ENCODE peak calls at places on chromosomes 11 and 22, in four cellular contexts. One of them, this sample, is unnamed.

GRCh38 chr11:124875943-124876817 is 10.9 kb downstream of the ROBO3 start:
- DNase-seq in IMR-90: peak
- DNase-seq in astrocyte: peak
- DNase-seq in CD8-positive, alpha-beta T cell: peak
- DNase-seq in this sample: peak

GRCh38 chr11:77300695-77301094 is 791 bp downstream of the GDPD4 start:
- DNase-seq in IMR-90: no peak
- DNase-seq in astrocyte: no peak
- DNase-seq in CD8-positive, alpha-beta T cell: no peak
- DNase-seq in this sample: no peak

GRCh38 chr11:8207080-8208000 is 38.5 kb upstream of the RIC3 start:
- DNase-seq in IMR-90: peak
- DNase-seq in astrocyte: peak
- DNase-seq in CD8-positive, alpha-beta T cell: no peak
- DNase-seq in this sample: peak

GRCh38 chr22:50313600-50313999 is 6.2 kb upstream of the PLXNB2 start:
- DNase-seq in IMR-90: no peak
- DNase-seq in astrocyte: no peak
- DNase-seq in CD8-positive, alpha-beta T cell: no peak
- DNase-seq in this sample: no peak

GRCh38 chr11:96213500-96213899 is 129.5 kb downstream of the MAML2 start:
- DNase-seq in IMR-90: peak
- DNase-seq in astrocyte: peak
- DNase-seq in CD8-positive, alpha-beta T cell: no peak
- DNase-seq in this sample: peak

GRCh38 chr11:73139476-73140198 is 2.5 kb downstream of the FCHSD2 start:
- DNase-seq in IMR-90: peak
- DNase-seq in astrocyte: no peak
- DNase-seq in CD8-positive, alpha-beta T cell: no peak
- DNase-seq in this sample: peak

GRCh38 chr11:131694526-131695424 is 324.4 kb downstream of the NTM start:
- DNase-seq in IMR-90: peak
- DNase-seq in astrocyte: peak
- DNase-seq in CD8-positive, alpha-beta T cell: peak
- DNase-seq in this sample: peak

GRCh38 chr11:1052133-1053011 is 15.9 kb upstream of the MUC6 start:
- DNase-seq in IMR-90: no peak
- DNase-seq in astrocyte: no peak
- DNase-seq in CD8-positive, alpha-beta T cell: no peak
- DNase-seq in this sample: no peak

GRCh38 chr11:64817476-64817875 is 7.1 kb upstream of the MEN1 start:
- DNase-seq in IMR-90: no peak
- DNase-seq in astrocyte: no peak
- DNase-seq in CD8-positive, alpha-beta T cell: no peak
- DNase-seq in this sample: no peak

GRCh38 chr11:105486929-105487328 is 122.9 kb upstream of the GRIA4 start:
- DNase-seq in IMR-90: no peak
- DNase-seq in astrocyte: no peak
- DNase-seq in CD8-positive, alpha-beta T cell: no peak
- DNase-seq in this sample: no peak

GRCh38 chr11:110470716-110471115 is 41.0 kb downstream of the FDX1 start:
- DNase-seq in IMR-90: peak
- DNase-seq in astrocyte: peak
- DNase-seq in CD8-positive, alpha-beta T cell: no peak
- DNase-seq in this sample: peak

GRCh38 chr11:118607401-118608267 is at the start of gene PHLDB1:
- DNase-seq in IMR-90: peak
- DNase-seq in astrocyte: peak
- DNase-seq in CD8-positive, alpha-beta T cell: peak
- DNase-seq in this sample: peak

GRCh38 chr11:57763568-57763967 is 2.0 kb downstream of the CTNND1 start:
- DNase-seq in IMR-90: peak
- DNase-seq in astrocyte: peak
- DNase-seq in CD8-positive, alpha-beta T cell: no peak
- DNase-seq in this sample: peak

GRCh38 chr22:32411388-32411787 is 659 bp downstream of the RTCB start:
- DNase-seq in IMR-90: peak
- DNase-seq in astrocyte: peak
- DNase-seq in CD8-positive, alpha-beta T cell: peak
- DNase-seq in this sample: peak

GRCh38 chr22:36741204-36741793 is 34.6 kb downstream of the IFT27 start:
- DNase-seq in IMR-90: no peak
- DNase-seq in astrocyte: no peak
- DNase-seq in CD8-positive, alpha-beta T cell: no peak
- DNase-seq in this sample: no peak

GRCh38 chr11:38416141-38416540 is 1818.1 kb upstream of the RAG2 start:
- DNase-seq in IMR-90: no peak
- DNase-seq in astrocyte: peak
- DNase-seq in CD8-positive, alpha-beta T cell: no peak
- DNase-seq in this sample: no peak

GRCh38 chr11:119626197-119626909 is 102.6 kb downstream of the NECTIN1 start:
- DNase-seq in IMR-90: no peak
- DNase-seq in astrocyte: no peak
- DNase-seq in CD8-positive, alpha-beta T cell: no peak
- DNase-seq in this sample: no peak

GRCh38 chr11:34192481-34193401 is 87.3 kb downstream of the NAT10 start:
- DNase-seq in IMR-90: peak
- DNase-seq in astrocyte: peak
- DNase-seq in CD8-positive, alpha-beta T cell: no peak
- DNase-seq in this sample: peak

GRCh38 chr11:2194877-2195755 is 23.5 kb upstream of the TH start:
- DNase-seq in IMR-90: peak
- DNase-seq in astrocyte: no peak
- DNase-seq in CD8-positive, alpha-beta T cell: peak
- DNase-seq in this sample: peak

GRCh38 chr11:27201454-27202302 is 161.1 kb downstream of the BBOX1 start:
- DNase-seq in IMR-90: peak
- DNase-seq in astrocyte: peak
- DNase-seq in CD8-positive, alpha-beta T cell: no peak
- DNase-seq in this sample: peak

GRCh38 chr11:103700605-103701004 is 335.8 kb upstream of the DDI1 start:
- DNase-seq in IMR-90: peak
- DNase-seq in astrocyte: peak
- DNase-seq in CD8-positive, alpha-beta T cell: no peak
- DNase-seq in this sample: peak

GRCh38 chr11:60978546-60979380 is 7.3 kb downstream of the CD6 start:
- DNase-seq in IMR-90: no peak
- DNase-seq in astrocyte: no peak
- DNase-seq in CD8-positive, alpha-beta T cell: peak
- DNase-seq in this sample: no peak

DNA sequence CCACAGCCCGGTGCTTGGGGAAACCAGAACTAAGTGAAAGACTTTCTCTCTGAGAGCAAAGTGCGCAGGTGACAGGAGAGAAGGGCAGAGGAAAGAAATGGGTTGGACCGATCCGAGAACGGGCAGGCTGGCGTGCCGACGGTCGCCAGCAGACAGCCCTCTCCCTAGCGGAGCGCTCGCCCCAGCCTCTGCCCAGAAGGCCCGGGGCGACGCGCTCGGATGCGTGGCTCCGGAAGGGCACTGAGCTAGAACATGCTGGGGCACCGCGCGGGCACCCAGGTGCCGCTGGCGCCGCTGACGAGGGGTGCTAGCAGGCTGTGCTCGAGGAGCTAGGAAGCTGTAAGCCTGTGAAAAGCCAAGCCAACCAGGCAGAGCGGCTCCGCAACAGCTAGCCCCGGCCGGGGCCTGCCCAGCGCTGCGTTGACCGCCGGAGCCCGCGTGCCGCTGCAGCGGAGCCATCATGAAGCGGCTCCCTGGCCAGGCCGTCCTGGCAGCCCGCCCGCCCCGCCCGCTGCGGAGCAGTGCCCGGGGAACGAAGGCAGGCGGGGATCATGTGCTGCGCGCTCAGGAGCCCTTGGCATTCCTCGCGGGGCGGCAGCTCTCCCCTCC is 22.1 kb upstream of the RRAS2 start:
- DNase-seq in IMR-90: peak
- DNase-seq in astrocyte: peak
- DNase-seq in CD8-positive, alpha-beta T cell: peak
- DNase-seq in this sample: peak
- TF ChIP-seq CTCF in IMR-90: no peak
- TF ChIP-seq CTCF in astrocyte: no peak
- TF ChIP-seq CTCF in CD8-positive, alpha-beta T cell: no peak
- TF ChIP-seq CTCF in this sample: no peak

GRCh38 chr22:46026907-46027218 is 49.9 kb upstream of the WNT7B start:
- DNase-seq in IMR-90: no peak
- DNase-seq in astrocyte: no peak
- DNase-seq in CD8-positive, alpha-beta T cell: no peak
- DNase-seq in this sample: no peak
- H3K4me3 ChIP-seq in IMR-90: no peak
- H3K4me3 ChIP-seq in astrocyte: peak
- H3K4me3 ChIP-seq in CD8-positive, alpha-beta T cell: no peak
- H3K4me3 ChIP-seq in this sample: peak

GRCh38 chr22:23270798-23271596 is 90.7 kb downstream of the BCR start:
- DNase-seq in IMR-90: no peak
- DNase-seq in astrocyte: no peak
- DNase-seq in CD8-positive, alpha-beta T cell: no peak
- DNase-seq in this sample: no peak

GRCh38 chr22:23271597-23271908 is 91.2 kb downstream of the BCR start:
- DNase-seq in IMR-90: no peak
- DNase-seq in astrocyte: no peak
- DNase-seq in CD8-positive, alpha-beta T cell: no peak
- DNase-seq in this sample: no peak

GRCh38 chr22:23268877-23269276 is 88.6 kb downstream of the BCR start:
- DNase-seq in IMR-90: no peak
- DNase-seq in astrocyte: no peak
- DNase-seq in CD8-positive, alpha-beta T cell: no peak
- DNase-seq in this sample: no peak

GRCh38 chr22:23269441-23270211 is 89.3 kb downstream of the BCR start:
- DNase-seq in IMR-90: no peak
- DNase-seq in astrocyte: no peak
- DNase-seq in CD8-positive, alpha-beta T cell: no peak
- DNase-seq in this sample: no peak

DNA sequence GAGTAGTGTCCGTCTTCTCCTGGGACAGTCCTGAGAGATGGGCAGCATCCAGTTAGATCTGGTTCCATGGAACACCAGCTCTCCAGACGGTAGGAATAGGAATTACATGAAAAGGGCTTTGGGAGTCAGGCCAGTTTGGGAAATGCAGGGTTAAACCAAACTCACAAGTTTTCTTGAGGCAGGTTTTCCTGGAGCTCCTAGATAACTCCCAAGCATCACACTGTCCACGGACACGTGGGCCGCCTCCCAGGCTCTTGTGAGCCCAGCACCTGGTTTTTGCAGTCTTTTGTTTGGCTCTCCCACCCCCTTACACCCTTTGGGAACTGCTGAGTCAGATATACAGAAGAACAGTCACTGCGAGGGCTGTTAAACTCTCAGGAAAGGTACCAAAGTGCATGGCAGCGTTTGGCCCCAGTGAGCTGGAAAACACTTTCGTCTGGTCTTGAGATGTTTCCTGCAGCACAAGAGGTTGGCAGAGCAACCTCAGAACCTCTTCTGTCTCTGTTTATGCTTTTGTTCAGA is 90.0 kb downstream of the BCR start:
- DNase-seq in IMR-90: peak
- DNase-seq in astrocyte: no peak
- DNase-seq in CD8-positive, alpha-beta T cell: no peak
- DNase-seq in this sample: no peak
- TF ChIP-seq CTCF in IMR-90: peak
- TF ChIP-seq CTCF in astrocyte: peak
- TF ChIP-seq CTCF in CD8-positive, alpha-beta T cell: no peak
- TF ChIP-seq CTCF in this sample: peak

GRCh38 chr11:45146072-45147016 is at the start of gene PRDM11:
- DNase-seq in IMR-90: peak
- DNase-seq in astrocyte: peak
- DNase-seq in CD8-positive, alpha-beta T cell: peak
- DNase-seq in this sample: peak

GRCh38 chr11:45147871-45148270 is 1.4 kb downstream of the PRDM11 start:
- DNase-seq in IMR-90: no peak
- DNase-seq in astrocyte: no peak
- DNase-seq in CD8-positive, alpha-beta T cell: no peak
- DNase-seq in this sample: no peak

GRCh38 chr11:45149483-45150056 is 3.1 kb downstream of the PRDM11 start:
- DNase-seq in IMR-90: no peak
- DNase-seq in astrocyte: no peak
- DNase-seq in CD8-positive, alpha-beta T cell: no peak
- DNase-seq in this sample: no peak

GRCh38 chr11:45147017-45147728 is 734 bp downstream of the PRDM11 start:
- DNase-seq in IMR-90: peak
- DNase-seq in astrocyte: peak
- DNase-seq in CD8-positive, alpha-beta T cell: peak
- DNase-seq in this sample: peak

GRCh38 chr11:45148276-45148675 is 1.8 kb downstream of the PRDM11 start:
- DNase-seq in IMR-90: no peak
- DNase-seq in astrocyte: no peak
- DNase-seq in CD8-positive, alpha-beta T cell: no peak
- DNase-seq in this sample: no peak
- H3K4me3 ChIP-seq in IMR-90: no peak
- H3K4me3 ChIP-seq in astrocyte: peak
- H3K4me3 ChIP-seq in CD8-positive, alpha-beta T cell: no peak
- H3K4me3 ChIP-seq in this sample: no peak

GRCh38 chr11:115503083-115503885 is 931 bp downstream of the CADM1 start:
- DNase-seq in IMR-90: peak
- DNase-seq in astrocyte: peak
- DNase-seq in CD8-positive, alpha-beta T cell: peak
- DNase-seq in this sample: peak
- TF ChIP-seq CTCF in IMR-90: peak
- TF ChIP-seq CTCF in astrocyte: no peak
- TF ChIP-seq CTCF in CD8-positive, alpha-beta T cell: no peak
- TF ChIP-seq CTCF in this sample: peak

GRCh38 chr22:20244744-20245576 is 23.2 kb downstream of the RTN4R start:
- DNase-seq in IMR-90: no peak
- DNase-seq in astrocyte: no peak
- DNase-seq in CD8-positive, alpha-beta T cell: peak
- DNase-seq in this sample: no peak

GRCh38 chr22:20244250-20244648 is 23.9 kb downstream of the RTN4R start:
- DNase-seq in IMR-90: no peak
- DNase-seq in astrocyte: no peak
- DNase-seq in CD8-positive, alpha-beta T cell: no peak
- DNase-seq in this sample: no peak

GRCh38 chr22:20242393-20243175 is 25.5 kb downstream of the RTN4R start:
- DNase-seq in IMR-90: no peak
- DNase-seq in astrocyte: no peak
- DNase-seq in CD8-positive, alpha-beta T cell: peak
- DNase-seq in this sample: no peak

GRCh38 chr22:20243176-20243544 is 25.0 kb downstream of the RTN4R start:
- DNase-seq in IMR-90: no peak
- DNase-seq in astrocyte: no peak
- DNase-seq in CD8-positive, alpha-beta T cell: no peak
- DNase-seq in this sample: no peak

GRCh38 chr22:20243545-20244249 is 24.4 kb downstream of the RTN4R start:
- DNase-seq in IMR-90: peak
- DNase-seq in astrocyte: peak
- DNase-seq in CD8-positive, alpha-beta T cell: peak
- DNase-seq in this sample: peak
- H3K4me3 ChIP-seq in IMR-90: no peak
- H3K4me3 ChIP-seq in astrocyte: no peak
- H3K4me3 ChIP-seq in CD8-positive, alpha-beta T cell: peak
- H3K4me3 ChIP-seq in this sample: no peak

GRCh38 chr11:42171046-42171445 is 711.6 kb upstream of the LRRC4C start:
- DNase-seq in IMR-90: no peak
- DNase-seq in astrocyte: no peak
- DNase-seq in CD8-positive, alpha-beta T cell: no peak
- DNase-seq in this sample: no peak

GRCh38 chr11:42175203-42175602 is 715.8 kb upstream of the LRRC4C start:
- DNase-seq in IMR-90: no peak
- DNase-seq in astrocyte: peak
- DNase-seq in CD8-positive, alpha-beta T cell: no peak
- DNase-seq in this sample: peak

GRCh38 chr11:42172441-42172840 is 713.0 kb upstream of the LRRC4C start:
- DNase-seq in IMR-90: no peak
- DNase-seq in astrocyte: no peak
- DNase-seq in CD8-positive, alpha-beta T cell: no peak
- DNase-seq in this sample: no peak

GRCh38 chr11:42170601-42171000 is 711.1 kb upstream of the LRRC4C start:
- DNase-seq in IMR-90: no peak
- DNase-seq in astrocyte: peak
- DNase-seq in CD8-positive, alpha-beta T cell: no peak
- DNase-seq in this sample: peak
- TF ChIP-seq CTCF in IMR-90: no peak
- TF ChIP-seq CTCF in astrocyte: no peak
- TF ChIP-seq CTCF in CD8-positive, alpha-beta T cell: no peak
- TF ChIP-seq CTCF in this sample: no peak

This sample was measured in AG10803.